ENCODE peak calls at places on chromosomes 2 and 18, in five cellular contexts. H is tibial nerve, S is fibroblast of lung, E is stomach, W is heart left ventricle. F is an unnamed sample.

GRCh38 chr2:166388488-166389070 is 12.8 kb upstream of the SCN9A start:
- DNase-seq in W (no peak), H (no peak), E (no peak), S (no peak), F (no peak)

GRCh38 chr2:120878970-120879369 is 143.3 kb downstream of the GLI2 start:
- DNase-seq in W (no peak), S (no peak), H (no peak), E (no peak), F (no peak)

GRCh38 chr2:198054299-198054698 is 249.9 kb downstream of the PLCL1 start:
- DNase-seq in E (peak; percentile 34), W (no peak), S (peak; percentile 52), H (no peak), F (peak; percentile 73)

GRCh38 chr18:35671952-35672603 is 90.5 kb downstream of the GALNT1 start:
- DNase-seq in S (no peak), W (no peak), H (no peak), E (no peak), F (peak; percentile 23)

GRCh38 chr2:199452200-199452990 is 5.3 kb downstream of the SATB2 start:
- DNase-seq in H (no peak), E (no peak), W (no peak), S (no peak), F (no peak)

GRCh38 chr2:163778045-163778753 is 42.4 kb upstream of the FIGN start:
- DNase-seq in H (no peak), W (no peak), E (peak; percentile 53), S (peak; percentile 69), F (no peak)

GRCh38 chr2:38074047-38074774 is 1.7 kb downstream of the CYP1B1 start:
- DNase-seq in W (no peak), H (no peak), S (no peak), E (no peak), F (peak; percentile 58)

GRCh38 chr2:148578493-148578884 is 66.1 kb upstream of the EPC2 start:
- DNase-seq in H (no peak), E (no peak), S (no peak), W (no peak), F (no peak)

GRCh38 chr2:203786912-203787311 is 80.5 kb downstream of the CD28 start:
- DNase-seq in S (peak; percentile 74), W (peak; percentile 36), H (no peak), E (no peak), F (peak; percentile 67)

GRCh38 chr2:37052600-37053332 is 31.4 kb downstream of the HEATR5B start:
- DNase-seq in E (no peak), S (no peak), H (no peak), W (no peak), F (no peak)

GRCh38 chr2:119683717-119684443 is 4.9 kb downstream of the TMEM177 start:
- DNase-seq in H (no peak), E (peak; percentile 20), W (no peak), S (peak; percentile 23), F (peak; percentile 94)

GRCh38 chr18:61748024-61748423 is 144.8 kb downstream of the RNF152 start:
- DNase-seq in W (peak; percentile 28), E (no peak), S (no peak), H (no peak), F (no peak)

GRCh38 chr2:128607440-128607839 is 288.8 kb upstream of the HS6ST1 start:
- DNase-seq in H (peak; percentile 9), E (no peak), W (no peak), S (no peak), F (peak; percentile 76)

GRCh38 chr2:238644095-238645081 is 203.5 kb upstream of the TWIST2 start:
- DNase-seq in S (peak; percentile 86), H (no peak), E (no peak), W (no peak), F (peak; percentile 87)

GRCh38 chr2:173198338-173198737 is 122.7 kb downstream of the MAP3K20 start:
- DNase-seq in S (no peak), H (no peak), E (no peak), W (no peak), F (no peak)
- TF ChIP-seq CTCF in S (no peak), H (no peak), E (no peak), W (no peak), F (no peak)

GRCh38 chr2:54880428-54880827 is 157.0 kb downstream of the EML6 start:
- DNase-seq in E (no peak), S (no peak), H (no peak), W (no peak), F (no peak)
- H3K27ac ChIP-seq in E (no peak overlapping the region), S (no peak overlapping the region), H (no peak overlapping the region), W (no peak overlapping the region), F (no peak overlapping the region)

GRCh38 chr2:161423351-161424178 is 7.5 kb downstream of the TBR1 start:
- DNase-seq in E (no peak), S (no peak), W (no peak), H (no peak), F (peak; percentile 79)
- TF ChIP-seq CTCF in E (no peak), S (no peak), W (no peak), H (no peak), F (no peak)

GRCh38 chr2:170717599-170717963 is 2.4 kb downstream of the SP5 start:
- DNase-seq in H (no peak), S (no peak), E (no peak), W (no peak), F (peak; percentile 74)
- H3K27ac ChIP-seq in H (no peak overlapping the region), S (no peak overlapping the region), E (no peak overlapping the region), W (no peak overlapping the region), F (no peak overlapping the region)

DNA sequence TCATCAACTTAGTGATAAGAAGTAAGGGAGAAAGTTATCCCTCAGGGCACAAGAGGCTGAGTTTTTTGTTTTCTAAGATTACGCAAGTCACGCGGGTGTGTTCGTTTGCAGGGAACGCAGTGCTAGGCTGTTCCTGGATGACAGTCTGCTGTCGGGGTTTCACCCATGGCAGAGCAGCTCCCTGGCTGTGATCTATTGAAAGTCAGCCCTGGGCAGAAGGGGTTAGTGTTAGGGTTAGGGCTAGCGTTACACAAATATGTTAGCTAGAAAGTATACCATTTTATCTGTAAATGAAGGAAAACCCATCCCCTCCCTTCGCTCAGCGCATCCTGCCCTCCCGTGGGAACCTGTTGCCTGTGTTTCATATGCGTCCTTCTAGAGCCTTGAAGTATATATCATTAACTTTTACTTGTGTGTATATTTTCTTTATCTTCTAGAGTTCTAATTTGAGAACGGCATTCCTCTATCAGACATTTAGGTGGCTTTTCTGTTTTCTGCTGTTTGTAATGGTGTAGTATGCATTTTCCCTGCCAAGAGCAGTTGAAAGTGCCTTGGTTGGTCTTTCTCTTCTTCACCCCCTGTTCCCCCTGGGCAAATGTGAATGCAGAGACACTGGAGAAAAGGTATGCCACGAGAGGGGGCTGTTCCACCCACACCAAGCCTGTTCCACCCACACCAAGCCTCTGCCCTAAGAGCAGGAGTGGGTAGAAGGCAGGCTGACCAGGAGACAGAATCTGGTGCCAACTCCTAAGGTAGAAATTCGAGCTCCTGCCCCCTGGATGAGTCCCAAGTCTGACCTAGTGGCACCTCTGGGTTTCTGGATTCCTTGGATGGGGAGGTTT is 47.0 kb downstream of the ARMC9 start:
- DNase-seq in E (peak; percentile 40), H (no peak), S (peak; percentile 16), W (no peak), F (no peak)
- TF ChIP-seq CTCF in E (no peak), H (no peak), S (no peak), W (no peak), F (no peak)

DNA sequence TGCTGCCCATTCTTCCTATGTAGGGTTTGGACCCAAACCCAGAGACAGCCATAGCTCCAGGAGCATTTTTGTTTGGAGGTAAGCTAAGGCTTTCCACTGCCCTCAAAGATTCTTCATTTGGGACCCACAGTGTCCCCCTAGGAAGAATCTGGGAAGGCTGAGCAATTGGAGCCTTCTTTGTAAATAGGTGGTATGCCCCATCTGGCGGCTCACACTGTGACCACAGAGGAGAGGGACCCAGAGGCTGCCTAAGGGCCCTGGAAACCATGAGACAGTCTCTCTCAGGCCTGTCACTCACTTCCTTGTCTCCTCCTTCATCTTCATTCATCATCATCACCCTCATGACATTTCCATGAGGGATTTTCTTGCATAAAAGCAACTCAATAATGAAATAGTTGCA is 215.4 kb upstream of the OSR1 start:
- DNase-seq in H (no peak), W (no peak), E (no peak), S (no peak), F (no peak)
- H3K27ac ChIP-seq in H (no peak overlapping the region), W (no peak overlapping the region), E (no peak overlapping the region), S (peak overlapping the region; percentile 3), F (no peak overlapping the region)

DNA sequence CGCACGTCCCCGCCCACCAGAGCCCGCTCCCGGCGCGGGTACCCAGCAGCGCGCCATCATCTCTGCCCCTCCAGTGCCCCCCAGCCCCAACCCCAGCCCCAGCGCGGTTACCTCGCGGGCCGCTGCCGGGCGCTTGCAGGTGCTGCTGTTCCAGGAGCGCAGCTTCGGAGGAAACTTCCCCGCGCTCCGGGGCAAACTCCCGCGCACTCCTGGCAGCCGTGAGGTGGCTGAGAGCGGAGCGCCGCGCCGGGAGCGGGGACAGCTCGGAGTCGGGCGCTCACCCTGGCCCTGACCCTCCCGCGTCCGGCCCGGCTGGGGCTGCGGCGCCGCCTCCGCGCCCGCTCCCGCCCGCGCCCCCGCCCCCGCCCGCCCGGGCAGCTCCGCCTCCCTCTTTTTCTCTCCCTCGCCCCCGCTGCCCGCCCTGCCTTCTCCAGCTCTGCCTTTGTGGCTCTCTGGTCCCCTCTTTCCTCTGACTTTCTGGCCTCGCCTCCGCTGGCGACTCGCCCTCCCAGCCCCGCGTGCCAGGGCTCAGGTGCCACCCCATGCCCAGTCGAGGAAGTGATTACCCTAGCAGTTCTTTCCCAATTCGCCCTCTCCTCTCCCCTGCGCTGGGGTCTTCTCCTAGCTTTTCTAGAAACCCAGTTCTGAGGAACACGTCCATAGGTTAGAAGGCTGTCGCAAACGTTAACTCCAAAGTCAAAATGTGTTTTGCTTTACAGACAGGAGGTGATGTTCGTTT is at the start of gene CHST9:
- DNase-seq in E (peak; percentile 27), S (no peak), W (peak; percentile 23), H (no peak), F (no peak)
- TF ChIP-seq CTCF in E (no peak), S (no peak), W (no peak), H (no peak), F (no peak)